ENCODE peak calls at places on chromosome X, in seven cellular contexts. One of them, this sample, is unnamed.
A peak's percentile ranks its signal among the peaks of the same experiment; 100 is the strongest.

GRCh38 chrX:107600366-107600765 is 27.9 kb upstream of the PRPS1 start:
- DNase-seq in A549: no peak
- DNase-seq in amniotic stem cell: no peak
- DNase-seq in IMR-90: peak; percentile 31
- DNase-seq in T-helper 22 cell: no peak
- DNase-seq in RPMI8226: no peak
- DNase-seq in sciatic nerve: no peak
- DNase-seq in this sample: no peak

GRCh38 chrX:130109429-130110378 is 593 bp downstream of the ELF4 start:
- DNase-seq in A549: no peak
- DNase-seq in amniotic stem cell: no peak
- DNase-seq in IMR-90: peak; percentile 27
- DNase-seq in T-helper 22 cell: no peak
- DNase-seq in RPMI8226: no peak
- DNase-seq in sciatic nerve: no peak
- DNase-seq in this sample: peak; percentile 24

GRCh38 chrX:13373027-13373806 is 53.4 kb upstream of the ATXN3L start:
- DNase-seq in A549: no peak
- DNase-seq in amniotic stem cell: no peak
- DNase-seq in IMR-90: peak; percentile 70
- DNase-seq in T-helper 22 cell: no peak
- DNase-seq in RPMI8226: no peak
- DNase-seq in sciatic nerve: no peak
- DNase-seq in this sample: no peak

GRCh38 chrX:68646421-68646820 is 1.0 kb upstream of the STARD8 start:
- DNase-seq in A549: no peak
- DNase-seq in amniotic stem cell: no peak
- DNase-seq in IMR-90: no peak
- DNase-seq in T-helper 22 cell: no peak
- DNase-seq in RPMI8226: peak; percentile 12
- DNase-seq in sciatic nerve: no peak
- DNase-seq in this sample: no peak

GRCh38 chrX:15511563-15511962 is 11.0 kb downstream of the BMX start:
- DNase-seq in A549: no peak
- DNase-seq in amniotic stem cell: no peak
- DNase-seq in IMR-90: no peak
- DNase-seq in T-helper 22 cell: no peak
- DNase-seq in RPMI8226: no peak
- DNase-seq in sciatic nerve: no peak
- DNase-seq in this sample: no peak

GRCh38 chrX:115521717-115522116 is 39.3 kb upstream of the PLS3 start:
- DNase-seq in A549: no peak
- DNase-seq in amniotic stem cell: no peak
- DNase-seq in IMR-90: peak; percentile 12
- DNase-seq in T-helper 22 cell: no peak
- DNase-seq in RPMI8226: no peak
- DNase-seq in sciatic nerve: no peak
- DNase-seq in this sample: no peak

GRCh38 chrX:22589845-22590244 is 317.1 kb downstream of the CBLL2 start:
- DNase-seq in A549: no peak
- DNase-seq in amniotic stem cell: no peak
- DNase-seq in IMR-90: no peak
- DNase-seq in T-helper 22 cell: no peak
- DNase-seq in RPMI8226: no peak
- DNase-seq in sciatic nerve: no peak
- DNase-seq in this sample: no peak

GRCh38 chrX:30230395-30230794 is at the start of gene MAGEB3:
- DNase-seq in A549: no peak
- DNase-seq in amniotic stem cell: no peak
- DNase-seq in IMR-90: no peak
- DNase-seq in T-helper 22 cell: no peak
- DNase-seq in RPMI8226: no peak
- DNase-seq in sciatic nerve: no peak
- DNase-seq in this sample: no peak

GRCh38 chrX:29254515-29254914 is 667.3 kb downstream of the IL1RAPL1 start:
- DNase-seq in A549: no peak
- DNase-seq in amniotic stem cell: no peak
- DNase-seq in IMR-90: no peak
- DNase-seq in T-helper 22 cell: no peak
- DNase-seq in RPMI8226: no peak
- DNase-seq in sciatic nerve: no peak
- DNase-seq in this sample: no peak

GRCh38 chrX:131783555-131784338 is 239.4 kb upstream of the STK26 start:
- DNase-seq in A549: no peak
- DNase-seq in amniotic stem cell: peak; percentile 57
- DNase-seq in IMR-90: peak; percentile 89
- DNase-seq in T-helper 22 cell: peak; percentile 65
- DNase-seq in RPMI8226: peak; percentile 96
- DNase-seq in sciatic nerve: peak; percentile 82
- DNase-seq in this sample: no peak

GRCh38 chrX:2430265-2430825 is 70.4 kb downstream of the DHRSX start:
- DNase-seq in A549: no peak
- DNase-seq in amniotic stem cell: no peak
- DNase-seq in IMR-90: peak; percentile 4
- DNase-seq in T-helper 22 cell: no peak
- DNase-seq in RPMI8226: no peak
- DNase-seq in sciatic nerve: no peak
- DNase-seq in this sample: no peak

GRCh38 chrX:155263854-155264628 is at the start of gene RAB39B:
- DNase-seq in A549: peak; percentile 51
- DNase-seq in amniotic stem cell: no peak
- DNase-seq in IMR-90: peak; percentile 68
- DNase-seq in T-helper 22 cell: peak; percentile 53
- DNase-seq in RPMI8226: peak; percentile 72
- DNase-seq in sciatic nerve: peak; percentile 57
- DNase-seq in this sample: peak; percentile 39

GRCh38 chrX:14802943-14803710 is 69.7 kb downstream of the FANCB start:
- DNase-seq in A549: no peak
- DNase-seq in amniotic stem cell: no peak
- DNase-seq in IMR-90: no peak
- DNase-seq in T-helper 22 cell: no peak
- DNase-seq in RPMI8226: no peak
- DNase-seq in sciatic nerve: no peak
- DNase-seq in this sample: no peak

GRCh38 chrX:106783716-106784115 is 18.8 kb upstream of the TBC1D8B start:
- DNase-seq in A549: no peak
- DNase-seq in amniotic stem cell: no peak
- DNase-seq in IMR-90: no peak
- DNase-seq in T-helper 22 cell: no peak
- DNase-seq in RPMI8226: no peak
- DNase-seq in sciatic nerve: no peak
- DNase-seq in this sample: no peak

GRCh38 chrX:65528705-65529340 is 5.8 kb downstream of the LAS1L start:
- DNase-seq in A549: peak; percentile 75
- DNase-seq in amniotic stem cell: no peak
- DNase-seq in IMR-90: peak; percentile 10
- DNase-seq in T-helper 22 cell: peak; percentile 12
- DNase-seq in RPMI8226: peak; percentile 47
- DNase-seq in sciatic nerve: peak; percentile 70
- DNase-seq in this sample: no peak

GRCh38 chrX:43970528-43970927 is 2.7 kb downstream of the NDP start:
- DNase-seq in A549: no peak
- DNase-seq in amniotic stem cell: no peak
- DNase-seq in IMR-90: peak; percentile 68
- DNase-seq in T-helper 22 cell: no peak
- DNase-seq in RPMI8226: no peak
- DNase-seq in sciatic nerve: no peak
- DNase-seq in this sample: no peak

GRCh38 chrX:100648601-100649417 is 4.8 kb downstream of the SRPX2 start:
- DNase-seq in A549: no peak
- DNase-seq in amniotic stem cell: no peak
- DNase-seq in IMR-90: peak; percentile 84
- DNase-seq in T-helper 22 cell: no peak
- DNase-seq in RPMI8226: no peak
- DNase-seq in sciatic nerve: no peak
- DNase-seq in this sample: peak; percentile 43